ENCODE peak calls at places on chromosomes 3 and 15, in nine cellular contexts. Y is heart left ventricle, U is lower leg skin, F is nephron progenitor cell, D is GM10248, G is GM13977, S is GM13976, M is psoas muscle, T is Panc1. V is an unnamed sample.

GRCh38 chr15:73022156-73022555 is 30.1 kb upstream of the NEO1 start:
- DNase-seq in T (no peak), Y (no peak), G (no peak), U (no peak), M (no peak), F (no peak), S (no peak), D (no peak), V (no peak)

GRCh38 chr15:53536479-53537120 is 222.9 kb downstream of the WDR72 start:
- DNase-seq in Y (no peak), U (no peak), G (no peak), M (no peak), S (no peak), F (no peak), D (no peak), T (no peak), V (no peak)

GRCh38 chr3:35965908-35966307 is 326.6 kb downstream of the ARPP21 start:
- DNase-seq in F (no peak), S (no peak), T (no peak), D (no peak), Y (no peak), G (no peak), U (no peak), M (no peak), V (no peak)

GRCh38 chr3:78163379-78163778 is 1123.5 kb downstream of the ROBO2 start:
- DNase-seq in U (no peak), F (no peak), S (no peak), T (no peak), G (no peak), Y (no peak), D (no peak), M (no peak), V (no peak)

GRCh38 chr3:128006061-128006470 is 46.2 kb upstream of the SEC61A1 start:
- DNase-seq in T (no peak), Y (no peak), D (no peak), G (no peak), M (no peak), S (no peak), U (no peak), F (peak; percentile 22), V (no peak)

GRCh38 chr15:26128611-26129140 is 265.5 kb upstream of the ATP10A start:
- DNase-seq in D (no peak), T (no peak), F (no peak), S (no peak), G (no peak), U (no peak), Y (no peak), M (no peak), V (no peak)

GRCh38 chr3:69671082-69671952 is 67.9 kb upstream of the MITF start:
- DNase-seq in M (no peak), S (peak; percentile 36), Y (peak; percentile 27), F (peak; percentile 26), T (no peak), G (peak; percentile 55), D (peak; percentile 44), U (no peak), V (no peak)

GRCh38 chr3:43349759-43350158 is 63.4 kb downstream of the SNRK start:
- DNase-seq in F (no peak), D (no peak), M (no peak), U (no peak), Y (no peak), G (no peak), S (no peak), T (no peak), V (no peak)

GRCh38 chr3:30012941-30013543 is 593.4 kb upstream of the TGFBR2 start:
- DNase-seq in U (peak; percentile 89), T (peak; percentile 30), G (peak; percentile 27), Y (peak; percentile 64), S (peak; percentile 37), M (peak; percentile 45), D (peak; percentile 18), F (peak; percentile 73), V (no peak)

GRCh38 chr15:63522143-63522531 is 17.7 kb downstream of the USP3 start:
- DNase-seq in U (no peak), D (no peak), G (no peak), T (no peak), Y (no peak), M (no peak), F (no peak), S (no peak), V (no peak)

GRCh38 chr3:62110801-62111200 is 262.5 kb downstream of the FEZF2 start:
- DNase-seq in S (no peak), D (no peak), M (no peak), T (no peak), Y (no peak), F (no peak), U (no peak), G (no peak), V (no peak)

DNA sequence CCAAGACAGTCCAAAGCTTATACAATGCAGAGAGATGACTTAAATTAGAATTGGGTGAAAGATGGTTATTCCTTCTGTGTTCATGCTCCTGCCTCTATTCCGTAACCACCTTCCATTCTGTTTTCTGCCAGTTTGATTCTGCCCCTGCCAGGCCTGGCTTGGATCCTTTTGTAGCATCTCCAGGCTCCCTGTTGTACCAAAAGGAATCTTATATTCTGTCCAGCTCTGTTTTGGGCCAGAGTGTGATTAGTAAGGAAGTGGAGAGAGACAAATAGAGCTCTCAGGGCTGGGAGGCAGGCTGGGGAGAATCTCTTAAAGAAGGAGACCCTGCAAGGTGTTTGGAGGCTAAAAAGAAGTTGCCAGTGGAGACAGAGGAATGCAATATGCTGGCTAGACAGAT is 63.8 kb downstream of the KCNAB1 start:
- DNase-seq in G (no peak), T (no peak), D (no peak), S (no peak), M (no peak), F (no peak), U (no peak), Y (no peak), V (no peak)
- TF ChIP-seq CTCF in G (no peak), T (no peak), D (no peak), S (no peak), M (no peak), F (no peak), U (no peak), Y (no peak), V (no peak)

GRCh38 chr15:85116925-85117646 is 135.4 kb downstream of the PDE8A start:
- DNase-seq in U (no peak), S (peak; percentile 39), T (no peak), Y (no peak), M (no peak), D (peak; percentile 47), G (peak; percentile 20), F (no peak), V (peak; percentile 32)
- TF ChIP-seq CTCF in U (no peak), S (no peak), T (no peak), Y (no peak), M (no peak), D (no peak), G (no peak), F (no peak), V (no peak)

DNA sequence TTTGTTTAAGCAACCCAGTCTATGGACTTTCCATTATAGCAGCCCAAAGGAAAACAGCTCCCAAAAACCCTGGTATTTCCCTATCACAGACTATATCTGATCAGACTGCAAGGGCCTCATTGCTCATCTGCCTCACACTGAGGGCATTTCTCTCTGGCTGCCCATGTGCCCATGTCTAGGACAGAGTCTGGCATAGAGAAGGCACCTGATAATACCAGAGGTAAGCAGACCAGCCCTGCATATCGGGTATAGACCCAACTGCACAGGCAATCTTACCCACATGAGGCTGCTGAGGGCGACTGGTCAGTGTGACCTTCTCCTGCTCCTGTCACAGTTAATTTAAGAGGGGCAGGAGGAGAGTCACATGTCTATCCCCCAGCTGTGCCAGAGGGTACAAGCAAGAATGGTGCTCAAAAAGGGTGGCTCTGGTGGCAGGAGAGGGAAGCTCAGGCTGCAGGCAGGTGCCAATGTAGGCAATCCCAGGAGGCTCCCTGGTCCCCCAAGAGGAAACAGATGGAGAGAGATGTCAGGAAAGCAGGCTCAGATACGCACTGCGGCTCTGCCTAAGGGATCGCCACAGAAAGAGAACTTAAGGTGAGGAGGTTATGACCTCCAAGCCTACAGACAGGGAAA is 3.1 kb downstream of the CSRNP1 start:
- DNase-seq in U (peak; percentile 83), T (no peak), G (no peak), Y (no peak), M (no peak), F (no peak), S (no peak), D (no peak), V (no peak)
- TF ChIP-seq CTCF in U (no peak), T (no peak), G (no peak), Y (peak; percentile 9), M (peak; percentile 23), F (no peak), S (no peak), D (no peak), V (peak; percentile 23)

DNA sequence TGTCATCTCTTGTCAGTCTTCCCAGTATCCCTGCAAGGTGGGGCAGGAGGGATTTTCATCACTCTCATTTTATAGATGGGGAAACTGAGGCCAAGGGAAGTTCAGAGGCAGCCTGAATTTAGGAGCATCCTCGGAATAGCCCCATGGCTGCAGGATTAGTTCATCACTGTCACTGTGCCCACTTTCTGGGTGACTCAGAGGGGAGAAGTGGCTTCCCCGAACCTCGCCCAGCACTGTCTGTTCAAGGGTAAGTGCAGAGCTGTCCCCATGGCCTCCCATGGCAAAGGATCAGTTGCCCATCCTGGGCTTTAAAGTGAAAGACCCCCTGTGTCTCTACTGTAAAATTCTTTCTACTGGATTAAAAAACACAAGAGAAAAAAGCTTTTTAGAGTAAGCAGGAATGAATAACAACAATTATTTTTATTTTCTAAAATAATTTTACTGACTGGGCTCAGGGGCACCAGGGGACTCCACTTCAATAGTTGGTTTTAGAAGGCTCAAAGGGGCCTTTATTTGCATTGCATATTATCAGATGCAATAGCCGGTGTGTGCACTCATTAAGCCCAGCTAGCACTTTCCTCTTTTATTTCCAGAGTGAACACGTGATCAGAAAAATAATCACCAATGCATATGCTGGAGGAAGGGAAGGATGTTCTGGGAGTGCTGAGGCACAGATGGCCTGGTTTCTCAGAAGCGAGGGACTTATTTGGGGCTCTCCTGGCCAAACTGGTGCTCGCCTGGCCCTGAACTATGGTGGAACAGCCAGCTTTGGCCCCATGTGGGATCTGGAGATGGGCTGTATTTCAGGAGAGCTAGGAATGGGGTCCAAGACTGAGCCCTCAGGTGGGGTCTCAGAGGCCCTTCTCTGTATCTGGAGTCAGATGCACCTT is 60.2 kb upstream of the SEC13 start:
- DNase-seq in S (no peak), G (no peak), M (no peak), Y (no peak), U (no peak), T (no peak), D (no peak), F (no peak), V (no peak)
- TF ChIP-seq CTCF in S (no peak), G (no peak), M (no peak), Y (no peak), U (no peak), T (no peak), D (no peak), F (no peak), V (no peak)

GRCh38 chr3:1734494-1735122 is 364.1 kb upstream of the CNTN4 start:
- DNase-seq in F (no peak), G (no peak), T (no peak), Y (no peak), S (no peak), M (no peak), U (no peak), D (no peak), V (no peak)
- TF ChIP-seq CTCF in F (no peak), G (no peak), T (no peak), Y (no peak), S (no peak), M (no peak), U (no peak), D (no peak), V (no peak)

GRCh38 chr3:183188895-183189462 is 26.4 kb upstream of the LAMP3 start:
- DNase-seq in G (peak; percentile 55), U (no peak), D (peak; percentile 60), M (peak; percentile 56), Y (peak; percentile 33), T (no peak), F (peak; percentile 52), S (peak; percentile 60), V (no peak)
- TF ChIP-seq CTCF in G (peak; percentile 55), U (no peak), D (peak; percentile 45), M (peak; percentile 21), Y (no peak), T (peak; percentile 80), F (peak; percentile 43), S (peak; percentile 34), V (peak; percentile 39)